ENCODE peak calls at places on chromosomes 7 and 10, in four cellular contexts. One of them, this sample, is unnamed.

GRCh38 chr10:132391372-132392020 is 5.5 kb upstream of the PWWP2B start:
- DNase-seq in tibial artery: peak; percentile 55
- DNase-seq in GM23338: no peak
- DNase-seq in heart right ventricle: no peak
- DNase-seq in this sample: no peak

GRCh38 chr10:113056468-113057021 is 106.5 kb downstream of the TCF7L2 start:
- DNase-seq in tibial artery: peak; percentile 70
- DNase-seq in GM23338: no peak
- DNase-seq in heart right ventricle: no peak
- DNase-seq in this sample: no peak

GRCh38 chr7:93226310-93226709 is at the start of gene HEPACAM2:
- DNase-seq in tibial artery: no peak
- DNase-seq in GM23338: no peak
- DNase-seq in heart right ventricle: no peak
- DNase-seq in this sample: no peak

GRCh38 chr7:132687981-132688383 is 111.7 kb upstream of the PLXNA4 start:
- DNase-seq in tibial artery: no peak
- DNase-seq in GM23338: no peak
- DNase-seq in heart right ventricle: no peak
- DNase-seq in this sample: no peak

GRCh38 chr7:102925962-102926825 is 13.4 kb downstream of the LRRC17 start:
- DNase-seq in tibial artery: no peak
- DNase-seq in GM23338: no peak
- DNase-seq in heart right ventricle: no peak
- DNase-seq in this sample: no peak

GRCh38 chr10:71948496-71949067 is 15.6 kb upstream of the CHST3 start:
- DNase-seq in tibial artery: no peak
- DNase-seq in GM23338: no peak
- DNase-seq in heart right ventricle: no peak
- DNase-seq in this sample: no peak

GRCh38 chr10:14016011-14016536 is 314.6 kb downstream of the FRMD4A start:
- DNase-seq in tibial artery: peak; percentile 75
- DNase-seq in GM23338: no peak
- DNase-seq in heart right ventricle: peak; percentile 83
- DNase-seq in this sample: peak; percentile 56

GRCh38 chr7:89104748-89105685 is 309.5 kb upstream of the TEX47 start:
- DNase-seq in tibial artery: no peak
- DNase-seq in GM23338: no peak
- DNase-seq in heart right ventricle: no peak
- DNase-seq in this sample: peak; percentile 32

GRCh38 chr7:85159003-85159402 is 27.9 kb downstream of the SEMA3D start:
- DNase-seq in tibial artery: no peak
- DNase-seq in GM23338: no peak
- DNase-seq in heart right ventricle: no peak
- DNase-seq in this sample: no peak

This sample was measured in foreskin melanocyte.